ENCODE peak calls at places on chromosomes 13 and 19, in five cellular contexts. R is astrocyte of the spinal cord, O is GM12865, U is left ventricle myocardium inferior, V is A549. B is an unnamed sample.

GRCh38 chr13:54449922-54450321 is 1421.3 kb downstream of the OLFM4 start:
- DNase-seq in R (no peak), O (no peak), U (no peak), V (no peak), B (no peak)

GRCh38 chr19:31220540-31220939 is 128.7 kb downstream of the TSHZ3 start:
- DNase-seq in R (no peak), O (no peak), U (no peak), V (peak; percentile 42), B (no peak)

GRCh38 chr13:68506888-68507551 is 1276.9 kb upstream of the PCDH9 start:
- DNase-seq in R (no peak), O (no peak), U (no peak), V (no peak), B (no peak)

GRCh38 chr13:24627090-24627714 is 53.0 kb upstream of the ATP12A start:
- DNase-seq in R (no peak), O (no peak), U (no peak), V (peak; percentile 10), B (no peak)

GRCh38 chr13:31035162-31035951 is 102.9 kb downstream of the TEX26 start:
- DNase-seq in R (no peak), O (no peak), U (no peak), V (no peak), B (peak; percentile 33)

GRCh38 chr19:9901020-9901419 is 35.3 kb downstream of the OLFM2 start:
- DNase-seq in R (no peak), O (no peak), U (no peak), V (no peak), B (no peak)

GRCh38 chr19:1084024-1084868 is 10.9 kb downstream of the POLR2E start:
- DNase-seq in R (no peak), O (no peak), U (no peak), V (no peak), B (no peak)

GRCh38 chr19:35248310-35249145 is at the start of gene LSR:
- DNase-seq in R (no peak), O (peak; percentile 95), U (no peak), V (peak; percentile 61), B (no peak)

GRCh38 chr13:112441779-112442310 is 65.7 kb downstream of the SPACA7 start:
- DNase-seq in R (no peak), O (no peak), U (no peak), V (no peak), B (no peak)

GRCh38 chr13:114023716-114024602 is 50.1 kb upstream of the C13orf46 start:
- DNase-seq in R (no peak), O (no peak), U (no peak), V (no peak), B (no peak)

GRCh38 chr13:113609616-113610015 is 25.1 kb downstream of the TFDP1 start:
- DNase-seq in R (no peak), O (no peak), U (no peak), V (no peak), B (no peak)

GRCh38 chr19:8105471-8105870 is 43.9 kb downstream of the FBN3 start:
- DNase-seq in R (no peak), O (no peak), U (no peak), V (no peak), B (no peak)

GRCh38 chr13:110652231-110652730 is 36.9 kb downstream of the NAXD start:
- DNase-seq in R (no peak), O (no peak), U (no peak), V (no peak), B (no peak)

GRCh38 chr19:13974073-13974472 is 21.8 kb downstream of the DCAF15 start:
- DNase-seq in R (no peak), O (no peak), U (no peak), V (peak; percentile 32), B (no peak)

GRCh38 chr19:35262101-35262761 is 6.5 kb upstream of the USF2 start:
- DNase-seq in R (no peak), O (no peak), U (no peak), V (no peak), B (no peak)

GRCh38 chr19:35868172-35868822 is at the start of gene APLP1:
- DNase-seq in R (no peak), O (peak; percentile 47), U (peak; percentile 74), V (peak; percentile 68), B (peak; percentile 28)

GRCh38 chr19:58021541-58022282 is 12.1 kb upstream of the ZSCAN1 start:
- DNase-seq in R (peak; percentile 17), O (peak; percentile 39), U (no peak), V (peak; percentile 55), B (peak; percentile 74)

GRCh38 chr19:42301646-42302204 is at the start of gene PRR19:
- DNase-seq in R (no peak), O (peak; percentile 1), U (no peak), V (no peak), B (no peak)

GRCh38 chr13:64266024-64266423 is 2850.4 kb upstream of the PCDH20 start:
- DNase-seq in R (no peak), O (no peak), U (no peak), V (no peak), B (no peak)

GRCh38 chr13:44191504-44192171 is 182.0 kb upstream of the SERP2 start:
- DNase-seq in R (peak; percentile 82), O (peak; percentile 63), U (no peak), V (peak; percentile 71), B (peak; percentile 89)

GRCh38 chr13:64075543-64076271 is 2660.1 kb upstream of the PCDH20 start:
- DNase-seq in R (no peak), O (peak; percentile 51), U (no peak), V (no peak), B (no peak)

GRCh38 chr13:101660711-101661110 is 208.2 kb downstream of the ITGBL1 start:
- DNase-seq in R (no peak), O (no peak), U (no peak), V (no peak), B (peak; percentile 40)

GRCh38 chr19:1872807-1873523 is 9.6 kb upstream of the KLF16 start:
- DNase-seq in R (no peak), O (no peak), U (no peak), V (no peak), B (no peak)

DNA sequence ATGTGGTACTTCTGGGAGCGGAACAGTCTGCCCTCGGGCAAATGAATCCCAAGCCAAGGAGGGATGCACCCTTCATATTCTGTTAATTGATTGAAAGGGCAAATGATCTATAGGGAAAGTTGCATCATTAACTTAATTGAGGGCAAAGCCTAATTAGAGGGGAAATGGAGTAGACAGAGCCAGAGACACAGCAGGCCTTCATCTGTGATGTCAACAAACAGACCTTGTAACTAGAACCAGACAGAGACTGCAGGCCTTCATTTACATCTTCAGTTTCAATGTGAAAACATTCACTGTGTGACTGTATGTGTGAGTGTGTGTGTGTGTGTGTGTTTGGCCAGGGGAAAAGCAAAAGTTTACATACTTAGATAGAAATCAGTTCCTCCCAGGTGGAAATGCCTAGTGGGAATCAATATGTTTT is 126.4 kb downstream of the SPRY2 start:
- DNase-seq in R (peak; percentile 54), O (peak; percentile 39), U (no peak), V (peak; percentile 17), B (peak; percentile 26)
- H3K4me3 ChIP-seq in R (no peak overlapping the region), O (no peak overlapping the region), U (no peak overlapping the region), V (no peak overlapping the region), B (no peak overlapping the region)

DNA sequence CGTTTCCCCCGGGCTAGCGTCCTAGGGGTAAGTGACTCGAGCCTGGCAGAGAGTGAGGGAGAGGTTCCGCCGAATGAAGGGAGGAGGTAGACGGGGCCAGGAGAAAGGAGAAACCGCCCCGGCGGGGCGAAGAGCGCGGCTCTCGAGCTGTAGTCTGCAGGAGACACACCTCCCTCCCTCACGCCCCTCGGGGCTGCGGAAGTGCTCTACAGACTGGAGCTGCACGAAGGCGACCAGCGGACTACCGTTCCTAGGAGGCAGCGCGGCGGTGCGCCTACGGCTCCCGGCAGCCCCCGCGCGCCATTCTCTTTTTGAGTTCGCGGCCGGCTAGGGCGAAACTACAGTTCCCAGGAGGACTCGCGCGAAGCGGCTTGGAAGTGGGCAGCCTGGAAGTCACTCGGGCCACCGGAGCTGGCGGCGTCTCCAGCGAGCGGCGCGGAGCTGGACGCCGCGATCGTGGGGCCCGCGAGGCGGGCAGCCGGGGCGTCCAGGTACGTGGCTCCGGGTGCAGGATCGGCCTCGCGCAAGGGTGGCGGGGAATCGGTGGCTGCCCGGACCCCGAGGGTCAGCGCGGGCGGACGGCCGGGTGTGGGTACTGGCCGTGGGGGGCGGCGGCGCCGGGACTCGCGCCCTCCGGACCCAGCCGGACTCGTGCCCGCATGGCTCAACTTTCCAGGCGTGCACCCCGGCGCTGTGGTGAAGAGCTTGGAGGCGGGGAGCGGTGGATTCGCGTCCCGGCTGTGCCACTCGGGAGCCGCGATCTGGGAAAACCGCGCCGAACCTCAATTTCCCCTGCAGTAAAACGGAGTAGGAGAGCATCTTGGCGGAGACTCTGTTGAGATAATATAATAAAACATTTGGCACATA is at the start of gene SIPA1L3:
- DNase-seq in R (peak; percentile 98), O (peak; percentile 98), U (peak; percentile 95), V (peak; percentile 99), B (peak; percentile 96)
- TF ChIP-seq CTCF in R (no peak), O (no peak), U (peak; percentile 4), V (no peak), B (no peak)

GRCh38 chr19:11418166-11418517 is 972 bp downstream of the RGL3 start:
- DNase-seq in R (no peak), O (no peak), U (no peak), V (no peak), B (no peak)

GRCh38 chr19:11416346-11417052 is 2.6 kb downstream of the RGL3 start:
- DNase-seq in R (no peak), O (no peak), U (no peak), V (no peak), B (no peak)

GRCh38 chr19:11420894-11421606 is 1.9 kb upstream of the RGL3 start:
- DNase-seq in R (no peak), O (no peak), U (peak; percentile 61), V (no peak), B (no peak)

GRCh38 chr19:11420429-11420893 is 1.3 kb upstream of the RGL3 start:
- DNase-seq in R (no peak), O (no peak), U (peak; percentile 85), V (no peak), B (peak; percentile 18)

GRCh38 chr19:11418518-11419506 is at the start of gene RGL3:
- DNase-seq in R (no peak), O (no peak), U (peak; percentile 67), V (no peak), B (peak; percentile 33)
- H3K4me3 ChIP-seq in R (no peak within 1 kb of the TSS), O (no peak within 1 kb of the TSS), U (peak within 1 kb of the TSS; percentile 66), V (peak within 1 kb of the TSS; percentile 55), B (peak within 1 kb of the TSS; percentile 47)

GRCh38 chr19:16330368-16330801 is 5.8 kb downstream of the KLF2 start:
- DNase-seq in R (peak; percentile 87), O (peak; percentile 92), U (peak; percentile 63), V (peak; percentile 90), B (peak; percentile 90)
- TF ChIP-seq CTCF in R (no peak), O (no peak), U (no peak), V (no peak), B (no peak)

B was measured in foreskin fibroblast.